ENCODE peak calls at places on chromosome 6, in seven cellular contexts. V is fibroblast of mammary gland; Y is GM04504; T is endothelial cell of umbilical vein; D is occipital lobe; F is activated CD8-positive, alpha-beta memory T cell treated with anti-CD3 and anti-CD28 coated beads, Interleukin-2, amount 10 ng/mL, durations not matched to agents 7 days and 5 days; U is adipocyte. X is an unnamed sample.

GRCh38 chr6:142407685-142408273 is 106.0 kb downstream of the ADGRG6 start:
- DNase-seq in V (no peak), Y (no peak), T (peak), D (no peak), F (no peak), U (no peak), X (no peak)

GRCh38 chr6:38567436-38567835 is 72.3 kb downstream of the BTBD9 start:
- DNase-seq in V (peak), Y (peak), T (peak), D (peak), F (no peak), U (peak), X (peak)

GRCh38 chr6:20932284-20932683 is 398.0 kb downstream of the CDKAL1 start:
- DNase-seq in V (no peak), Y (no peak), T (no peak), D (no peak), F (no peak), U (no peak), X (no peak)

GRCh38 chr6:147567141-147567805 is 58.8 kb downstream of the SAMD5 start:
- DNase-seq in V (peak), Y (no peak), T (no peak), D (no peak), F (no peak), U (peak), X (no peak)

GRCh38 chr6:112245511-112246203 is 8.7 kb downstream of the LAMA4 start:
- DNase-seq in V (peak), Y (peak), T (peak), D (no peak), F (no peak), U (peak), X (peak)

GRCh38 chr6:44256291-44257006 is 879 bp downstream of the SLC35B2 start:
- DNase-seq in V (no peak), Y (no peak), T (no peak), D (no peak), F (no peak), U (no peak), X (peak)

GRCh38 chr6:106512048-106512957 is 117.0 kb downstream of the RTN4IP1 start:
- DNase-seq in V (peak), Y (peak), T (peak), D (no peak), F (peak), U (peak), X (peak)

GRCh38 chr6:1445650-1446645 is 56.6 kb downstream of the FOXF2 start:
- DNase-seq in V (no peak), Y (no peak), T (no peak), D (no peak), F (no peak), U (no peak), X (no peak)

GRCh38 chr6:72650081-72650745 is 28.3 kb downstream of the KCNQ5 start:
- DNase-seq in V (peak), Y (no peak), T (peak), D (no peak), F (no peak), U (peak), X (peak)

GRCh38 chr6:133047065-133047665 is 194.0 kb upstream of the EYA4 start:
- DNase-seq in V (no peak), Y (no peak), T (no peak), D (no peak), F (no peak), U (no peak), X (no peak)

GRCh38 chr6:43773050-43773956 is 3.3 kb downstream of the VEGFA start:
- DNase-seq in V (peak), Y (peak), T (peak), D (no peak), F (peak), U (peak), X (peak)

GRCh38 chr6:42279144-42279781 is 61.6 kb upstream of the MRPS10 start:
- DNase-seq in V (peak), Y (peak), T (no peak), D (no peak), F (peak), U (peak), X (peak)

GRCh38 chr6:39821739-39822532 is 29.8 kb downstream of the DAAM2 start:
- DNase-seq in V (no peak), Y (no peak), T (no peak), D (peak), F (no peak), U (no peak), X (no peak)

GRCh38 chr6:87702589-87702945 is 534 bp upstream of the AKIRIN2 start:
- DNase-seq in V (peak), Y (no peak), T (no peak), D (no peak), F (no peak), U (peak), X (peak)

GRCh38 chr6:110875548-110876169 is 1.1 kb downstream of the AMD1 start:
- DNase-seq in V (no peak), Y (no peak), T (peak), D (peak), F (peak), U (peak), X (peak)

GRCh38 chr6:14110001-14110818 is 7.4 kb upstream of the CD83 start:
- DNase-seq in V (no peak), Y (no peak), T (no peak), D (no peak), F (no peak), U (no peak), X (no peak)

GRCh38 chr6:108562503-108562993 is 1.8 kb downstream of the FOXO3 start:
- DNase-seq in V (peak), Y (peak), T (peak), D (peak), F (no peak), U (peak), X (peak)

GRCh38 chr6:35425284-35425683 is 26.9 kb upstream of the FANCE start:
- DNase-seq in V (peak), Y (peak), T (peak), D (no peak), F (no peak), U (peak), X (peak)

GRCh38 chr6:1043458-1043836 is 268.5 kb upstream of the FOXQ1 start:
- DNase-seq in V (no peak), Y (no peak), T (no peak), D (no peak), F (no peak), U (no peak), X (no peak)

GRCh38 chr6:45901777-45902650 is 113.6 kb downstream of the CLIC5 start:
- DNase-seq in V (no peak), Y (no peak), T (no peak), D (no peak), F (no peak), U (no peak), X (no peak)

X was measured in lung microvascular endothelial cell.